ENCODE peak calls at places on chromosomes 1 and 21, in nine cellular contexts. One of them, this sample, is unnamed. For H3K4me1, the result is how much of the 10 kb centered on the place peaks cover.

GRCh38 chr1:66532798-66533783 is 862 bp upstream of the SGIP1 start:
- DNase-seq in mucosa of descending colon: peak
- DNase-seq in psoas muscle: peak
- DNase-seq in tibial artery: peak
- DNase-seq in heart left ventricle: peak
- DNase-seq in ovary: no peak
- DNase-seq in upper lobe of right lung: peak
- DNase-seq in adrenal gland: no peak
- DNase-seq in K562: no peak
- DNase-seq in this sample: peak

GRCh38 chr1:90335566-90335965 is 340.7 kb downstream of the ZNF326 start:
- DNase-seq in mucosa of descending colon: no peak
- DNase-seq in psoas muscle: no peak
- DNase-seq in tibial artery: no peak
- DNase-seq in heart left ventricle: no peak
- DNase-seq in ovary: no peak
- DNase-seq in upper lobe of right lung: no peak
- DNase-seq in adrenal gland: no peak
- DNase-seq in K562: no peak
- DNase-seq in this sample: no peak

GRCh38 chr1:66852870-66853269 is 51.8 kb upstream of the INSL5 start:
- DNase-seq in mucosa of descending colon: no peak
- DNase-seq in psoas muscle: no peak
- DNase-seq in tibial artery: no peak
- DNase-seq in heart left ventricle: no peak
- DNase-seq in ovary: no peak
- DNase-seq in upper lobe of right lung: no peak
- DNase-seq in adrenal gland: no peak
- DNase-seq in K562: no peak
- DNase-seq in this sample: no peak

GRCh38 chr1:40232444-40232843 is 15.3 kb upstream of the TMCO2 start:
- DNase-seq in mucosa of descending colon: no peak
- DNase-seq in psoas muscle: no peak
- DNase-seq in tibial artery: no peak
- DNase-seq in heart left ventricle: no peak
- DNase-seq in ovary: no peak
- DNase-seq in upper lobe of right lung: no peak
- DNase-seq in adrenal gland: no peak
- DNase-seq in K562: no peak
- DNase-seq in this sample: no peak

GRCh38 chr1:192453360-192454045 is 122.1 kb upstream of the RGS1 start:
- DNase-seq in mucosa of descending colon: no peak
- DNase-seq in psoas muscle: no peak
- DNase-seq in tibial artery: no peak
- DNase-seq in heart left ventricle: no peak
- DNase-seq in ovary: no peak
- DNase-seq in upper lobe of right lung: no peak
- DNase-seq in adrenal gland: no peak
- DNase-seq in K562: no peak
- DNase-seq in this sample: no peak

GRCh38 chr21:25464275-25464674 is 143.0 kb downstream of the MRPL39 start:
- DNase-seq in mucosa of descending colon: no peak
- DNase-seq in psoas muscle: no peak
- DNase-seq in tibial artery: no peak
- DNase-seq in heart left ventricle: no peak
- DNase-seq in ovary: no peak
- DNase-seq in upper lobe of right lung: no peak
- DNase-seq in adrenal gland: no peak
- DNase-seq in K562: no peak
- DNase-seq in this sample: no peak

GRCh38 chr1:65309317-65310077 is at the start of gene DNAJC6:
- DNase-seq in mucosa of descending colon: peak
- DNase-seq in psoas muscle: peak
- DNase-seq in tibial artery: peak
- DNase-seq in heart left ventricle: peak
- DNase-seq in ovary: peak
- DNase-seq in upper lobe of right lung: peak
- DNase-seq in adrenal gland: peak
- DNase-seq in K562: peak
- DNase-seq in this sample: peak

GRCh38 chr1:33815061-33815460 is 48.8 kb upstream of the HMGB4 start:
- DNase-seq in mucosa of descending colon: no peak
- DNase-seq in psoas muscle: no peak
- DNase-seq in tibial artery: no peak
- DNase-seq in heart left ventricle: no peak
- DNase-seq in ovary: no peak
- DNase-seq in upper lobe of right lung: no peak
- DNase-seq in adrenal gland: no peak
- DNase-seq in K562: no peak
- DNase-seq in this sample: no peak

GRCh38 chr1:51433972-51434510 is 85.0 kb downstream of the EPS15 start:
- DNase-seq in mucosa of descending colon: no peak
- DNase-seq in psoas muscle: no peak
- DNase-seq in tibial artery: no peak
- DNase-seq in heart left ventricle: no peak
- DNase-seq in ovary: no peak
- DNase-seq in upper lobe of right lung: no peak
- DNase-seq in adrenal gland: no peak
- DNase-seq in K562: no peak
- DNase-seq in this sample: no peak

GRCh38 chr21:43734131-43734634 is 15.3 kb downstream of the PDXK start:
- DNase-seq in mucosa of descending colon: peak
- DNase-seq in psoas muscle: no peak
- DNase-seq in tibial artery: no peak
- DNase-seq in heart left ventricle: no peak
- DNase-seq in ovary: no peak
- DNase-seq in upper lobe of right lung: peak
- DNase-seq in adrenal gland: no peak
- DNase-seq in K562: no peak
- DNase-seq in this sample: no peak

GRCh38 chr1:160116277-160117147 is 953 bp downstream of the ATP1A2 start:
- DNase-seq in mucosa of descending colon: no peak
- DNase-seq in psoas muscle: peak
- DNase-seq in tibial artery: no peak
- DNase-seq in heart left ventricle: no peak
- DNase-seq in ovary: no peak
- DNase-seq in upper lobe of right lung: no peak
- DNase-seq in adrenal gland: peak
- DNase-seq in K562: no peak
- DNase-seq in this sample: no peak

GRCh38 chr1:177138347-177138746 is 26.2 kb downstream of the ASTN1 start:
- DNase-seq in mucosa of descending colon: no peak
- DNase-seq in psoas muscle: no peak
- DNase-seq in tibial artery: no peak
- DNase-seq in heart left ventricle: no peak
- DNase-seq in ovary: no peak
- DNase-seq in upper lobe of right lung: no peak
- DNase-seq in adrenal gland: no peak
- DNase-seq in K562: no peak
- DNase-seq in this sample: no peak

GRCh38 chr1:218939095-218939494 is 234.6 kb upstream of the LYPLAL1 start:
- DNase-seq in mucosa of descending colon: no peak
- DNase-seq in psoas muscle: no peak
- DNase-seq in tibial artery: no peak
- DNase-seq in heart left ventricle: no peak
- DNase-seq in ovary: no peak
- DNase-seq in upper lobe of right lung: no peak
- DNase-seq in adrenal gland: no peak
- DNase-seq in K562: no peak
- DNase-seq in this sample: no peak

DNA sequence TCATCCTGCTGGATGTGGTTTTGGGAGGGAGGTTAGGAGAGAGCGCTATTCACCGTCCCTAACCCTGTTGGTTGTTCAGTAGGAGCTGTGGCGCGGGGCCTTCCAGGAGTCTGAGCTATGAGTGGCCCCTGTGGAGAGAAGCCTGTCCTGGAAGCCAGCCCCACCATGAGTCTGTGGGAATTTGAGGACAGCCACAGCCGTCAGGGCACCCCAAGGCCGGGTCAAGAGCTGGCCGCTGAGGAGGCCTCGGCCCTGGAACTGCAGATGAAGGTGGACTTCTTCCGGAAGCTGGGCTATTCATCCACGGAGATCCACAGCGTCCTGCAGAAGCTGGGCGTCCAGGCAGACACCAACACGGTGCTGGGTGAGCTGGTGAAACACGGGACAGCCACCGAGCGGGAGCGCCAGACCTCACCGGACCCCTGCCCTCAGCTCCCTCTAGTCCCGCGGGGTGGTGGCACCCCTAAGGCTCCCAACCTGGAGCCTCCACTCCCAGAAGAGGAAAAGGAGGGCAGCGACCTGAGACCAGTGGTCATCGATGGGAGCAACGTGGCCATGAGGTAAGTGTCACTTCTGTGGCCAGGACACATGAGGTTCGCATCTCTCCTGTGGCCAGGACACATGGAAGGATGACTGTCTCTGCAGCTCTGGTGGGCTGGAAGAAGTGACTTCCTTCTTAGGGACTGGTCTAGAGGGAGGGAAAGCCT is 1.2 kb downstream of the ZC3H12A start:
- DNase-seq in mucosa of descending colon: no peak
- DNase-seq in psoas muscle: no peak
- DNase-seq in tibial artery: no peak
- DNase-seq in heart left ventricle: no peak
- DNase-seq in ovary: peak
- DNase-seq in upper lobe of right lung: peak
- DNase-seq in adrenal gland: no peak
- DNase-seq in K562: peak
- DNase-seq in this sample: peak
- H3K4me1 ChIP-seq in mucosa of descending colon: half or more
- H3K4me1 ChIP-seq in psoas muscle: half or more
- H3K4me1 ChIP-seq in tibial artery: under half
- H3K4me1 ChIP-seq in heart left ventricle: half or more
- H3K4me1 ChIP-seq in ovary: under half
- H3K4me1 ChIP-seq in upper lobe of right lung: half or more
- H3K4me1 ChIP-seq in adrenal gland: half or more
- H3K4me1 ChIP-seq in K562: half or more
- H3K4me1 ChIP-seq in this sample: under half

DNA sequence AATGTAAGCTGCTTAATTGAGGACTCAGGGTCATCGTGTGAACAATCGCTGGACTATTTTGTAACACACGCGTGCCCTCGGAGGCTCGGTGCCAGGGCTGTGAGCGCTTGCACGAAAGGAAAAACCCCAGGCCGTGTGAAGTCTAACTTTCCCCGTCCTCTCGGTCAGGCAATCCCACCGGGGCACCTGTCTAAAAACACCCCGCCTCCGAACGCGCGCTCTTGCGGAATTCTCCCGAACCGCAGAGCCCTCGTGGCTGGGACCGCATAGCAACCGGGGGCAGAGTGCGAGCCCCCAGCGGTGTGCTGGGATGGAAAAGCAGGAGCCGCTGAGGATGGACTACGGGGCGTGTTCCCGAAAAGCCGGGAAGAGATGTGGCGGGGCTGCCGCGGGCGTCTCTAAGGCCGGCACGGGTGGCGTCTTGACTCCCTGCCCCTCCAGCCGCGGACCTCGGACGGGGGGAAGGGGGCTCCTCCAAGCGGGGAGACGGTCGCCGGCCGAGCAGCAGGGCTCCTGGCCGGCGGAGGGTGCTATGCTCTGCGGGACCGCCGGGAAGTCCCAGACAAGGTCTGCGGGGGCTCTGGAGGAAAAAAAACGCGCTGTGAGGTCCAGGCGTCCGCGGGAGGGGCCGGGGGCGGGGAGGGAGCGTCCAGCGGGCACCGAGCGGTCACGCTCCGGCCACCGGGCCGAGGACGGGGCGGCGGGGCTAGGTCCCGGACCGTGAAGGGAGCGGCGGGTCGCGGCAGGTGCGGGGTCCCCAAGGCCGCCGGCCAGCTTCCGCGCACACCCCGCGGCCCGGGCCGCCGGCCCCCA is 936 bp downstream of the ZBTB21 start:
- DNase-seq in mucosa of descending colon: peak
- DNase-seq in psoas muscle: peak
- DNase-seq in tibial artery: peak
- DNase-seq in heart left ventricle: peak
- DNase-seq in ovary: peak
- DNase-seq in upper lobe of right lung: peak
- DNase-seq in adrenal gland: peak
- DNase-seq in K562: no peak
- DNase-seq in this sample: peak
- TF ChIP-seq CTCF in mucosa of descending colon: no peak
- TF ChIP-seq CTCF in psoas muscle: peak
- TF ChIP-seq CTCF in tibial artery: no peak
- TF ChIP-seq CTCF in heart left ventricle: no peak
- TF ChIP-seq CTCF in ovary: no peak
- TF ChIP-seq CTCF in upper lobe of right lung: peak
- TF ChIP-seq CTCF in adrenal gland: peak
- TF ChIP-seq CTCF in K562: peak
- TF ChIP-seq CTCF in this sample: no peak

GRCh38 chr1:231613419-231614349 is 12.9 kb upstream of the DISC1 start:
- DNase-seq in mucosa of descending colon: no peak
- DNase-seq in psoas muscle: no peak
- DNase-seq in tibial artery: no peak
- DNase-seq in heart left ventricle: no peak
- DNase-seq in ovary: no peak
- DNase-seq in upper lobe of right lung: no peak
- DNase-seq in adrenal gland: no peak
- DNase-seq in K562: no peak
- DNase-seq in this sample: no peak
- H3K4me1 ChIP-seq in mucosa of descending colon: under half
- H3K4me1 ChIP-seq in psoas muscle: under half
- H3K4me1 ChIP-seq in tibial artery: under half
- H3K4me1 ChIP-seq in heart left ventricle: under half
- H3K4me1 ChIP-seq in ovary: under half
- H3K4me1 ChIP-seq in upper lobe of right lung: under half
- H3K4me1 ChIP-seq in adrenal gland: under half
- H3K4me1 ChIP-seq in K562: under half
- H3K4me1 ChIP-seq in this sample: under half

DNA sequence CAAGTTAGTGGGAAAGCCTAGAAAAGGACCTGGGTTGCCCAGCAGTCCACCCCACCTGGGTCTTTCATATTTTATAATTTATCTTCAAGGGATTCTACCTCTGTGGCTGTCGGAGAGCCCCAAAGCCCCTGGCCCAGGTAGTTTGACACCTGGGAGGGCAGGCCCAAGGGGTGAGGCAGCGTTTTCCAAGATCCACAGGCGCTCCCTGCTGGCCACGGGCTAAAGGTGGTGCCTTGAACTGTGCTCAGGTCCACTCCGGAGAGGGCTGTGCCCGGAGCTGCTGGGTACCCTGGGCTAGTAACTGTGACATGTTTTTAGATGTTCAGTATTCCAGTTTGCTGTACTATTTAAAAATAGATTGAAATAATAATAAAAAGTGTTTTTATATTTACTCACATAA is 37.2 kb upstream of the CRNN start:
- DNase-seq in mucosa of descending colon: no peak
- DNase-seq in psoas muscle: no peak
- DNase-seq in tibial artery: no peak
- DNase-seq in heart left ventricle: no peak
- DNase-seq in ovary: no peak
- DNase-seq in upper lobe of right lung: no peak
- DNase-seq in adrenal gland: no peak
- DNase-seq in K562: no peak
- DNase-seq in this sample: no peak
- TF ChIP-seq CTCF in mucosa of descending colon: no peak
- TF ChIP-seq CTCF in psoas muscle: no peak
- TF ChIP-seq CTCF in tibial artery: no peak
- TF ChIP-seq CTCF in heart left ventricle: no peak
- TF ChIP-seq CTCF in ovary: no peak
- TF ChIP-seq CTCF in upper lobe of right lung: no peak
- TF ChIP-seq CTCF in adrenal gland: no peak
- TF ChIP-seq CTCF in K562: peak
- TF ChIP-seq CTCF in this sample: peak